ENCODE peak calls at places on chromosomes 13 and 19, in ten cellular contexts. One of them, this sample, is unnamed.

GRCh38 chr13:59356607-59357006 is 807.1 kb downstream of the DIAPH3 start:
- DNase-seq in B cell: no peak
- DNase-seq in astrocyte of the cerebellum: peak
- DNase-seq in CD4-positive, alpha-beta T cell: no peak
- DNase-seq in natural killer cell: no peak
- DNase-seq in H9: no peak
- DNase-seq in AG10803: peak
- DNase-seq in omental fat pad: no peak
- DNase-seq in mesothelial cell of epicardium: peak
- DNase-seq in cardiac muscle cell: peak
- DNase-seq in this sample: no peak

GRCh38 chr13:28268800-28269223 is 130.5 kb downstream of the PAN3 start:
- DNase-seq in natural killer cell: no peak
- DNase-seq in H9: no peak
- DNase-seq in CD4-positive, alpha-beta T cell: no peak
- DNase-seq in omental fat pad: no peak
- DNase-seq in astrocyte of the cerebellum: no peak
- DNase-seq in AG10803: no peak
- DNase-seq in cardiac muscle cell: no peak
- DNase-seq in mesothelial cell of epicardium: no peak
- DNase-seq in B cell: peak
- DNase-seq in this sample: no peak

GRCh38 chr13:32530841-32531253 is 7.7 kb downstream of the N4BP2L2 start:
- DNase-seq in astrocyte of the cerebellum: peak
- DNase-seq in B cell: peak
- DNase-seq in mesothelial cell of epicardium: no peak
- DNase-seq in CD4-positive, alpha-beta T cell: no peak
- DNase-seq in natural killer cell: no peak
- DNase-seq in cardiac muscle cell: peak
- DNase-seq in H9: no peak
- DNase-seq in AG10803: peak
- DNase-seq in omental fat pad: no peak
- DNase-seq in this sample: no peak

GRCh38 chr13:26695891-26696311 is 64.7 kb downstream of the GPR12 start:
- DNase-seq in AG10803: no peak
- DNase-seq in astrocyte of the cerebellum: no peak
- DNase-seq in omental fat pad: no peak
- DNase-seq in CD4-positive, alpha-beta T cell: no peak
- DNase-seq in natural killer cell: no peak
- DNase-seq in mesothelial cell of epicardium: no peak
- DNase-seq in H9: no peak
- DNase-seq in cardiac muscle cell: no peak
- DNase-seq in B cell: no peak
- DNase-seq in this sample: no peak

GRCh38 chr19:1503925-1504430 is 8.8 kb downstream of the ADAMTSL5 start:
- DNase-seq in CD4-positive, alpha-beta T cell: no peak
- DNase-seq in AG10803: no peak
- DNase-seq in mesothelial cell of epicardium: no peak
- DNase-seq in B cell: no peak
- DNase-seq in omental fat pad: no peak
- DNase-seq in natural killer cell: no peak
- DNase-seq in astrocyte of the cerebellum: no peak
- DNase-seq in cardiac muscle cell: no peak
- DNase-seq in H9: no peak
- DNase-seq in this sample: no peak

GRCh38 chr13:33537691-33538090 is 252.1 kb upstream of the STARD13 start:
- DNase-seq in B cell: no peak
- DNase-seq in H9: no peak
- DNase-seq in CD4-positive, alpha-beta T cell: no peak
- DNase-seq in AG10803: no peak
- DNase-seq in mesothelial cell of epicardium: no peak
- DNase-seq in astrocyte of the cerebellum: no peak
- DNase-seq in cardiac muscle cell: no peak
- DNase-seq in natural killer cell: no peak
- DNase-seq in omental fat pad: no peak
- DNase-seq in this sample: no peak

GRCh38 chr19:58356236-58356970 is 3.1 kb upstream of the A1BG start:
- DNase-seq in cardiac muscle cell: peak
- DNase-seq in astrocyte of the cerebellum: no peak
- DNase-seq in H9: no peak
- DNase-seq in natural killer cell: no peak
- DNase-seq in omental fat pad: no peak
- DNase-seq in AG10803: peak
- DNase-seq in mesothelial cell of epicardium: no peak
- DNase-seq in B cell: peak
- DNase-seq in CD4-positive, alpha-beta T cell: peak
- DNase-seq in this sample: no peak

GRCh38 chr13:45775401-45775963 is 73.4 kb downstream of the CBY2 start:
- DNase-seq in omental fat pad: no peak
- DNase-seq in CD4-positive, alpha-beta T cell: no peak
- DNase-seq in astrocyte of the cerebellum: no peak
- DNase-seq in cardiac muscle cell: no peak
- DNase-seq in natural killer cell: no peak
- DNase-seq in H9: no peak
- DNase-seq in B cell: no peak
- DNase-seq in mesothelial cell of epicardium: no peak
- DNase-seq in AG10803: no peak
- DNase-seq in this sample: no peak

GRCh38 chr19:5065717-5066116 is 96.8 kb downstream of the KDM4B start:
- DNase-seq in AG10803: no peak
- DNase-seq in H9: no peak
- DNase-seq in astrocyte of the cerebellum: no peak
- DNase-seq in cardiac muscle cell: no peak
- DNase-seq in CD4-positive, alpha-beta T cell: no peak
- DNase-seq in omental fat pad: no peak
- DNase-seq in mesothelial cell of epicardium: no peak
- DNase-seq in natural killer cell: no peak
- DNase-seq in B cell: no peak
- DNase-seq in this sample: no peak

GRCh38 chr13:95226932-95227718 is 74.1 kb downstream of the ABCC4 start:
- DNase-seq in B cell: no peak
- DNase-seq in H9: no peak
- DNase-seq in mesothelial cell of epicardium: no peak
- DNase-seq in cardiac muscle cell: no peak
- DNase-seq in omental fat pad: no peak
- DNase-seq in natural killer cell: no peak
- DNase-seq in AG10803: no peak
- DNase-seq in astrocyte of the cerebellum: no peak
- DNase-seq in CD4-positive, alpha-beta T cell: no peak
- DNase-seq in this sample: no peak

GRCh38 chr13:27131202-27131623 is 40.4 kb downstream of the USP12 start:
- DNase-seq in natural killer cell: peak
- DNase-seq in mesothelial cell of epicardium: no peak
- DNase-seq in astrocyte of the cerebellum: no peak
- DNase-seq in AG10803: no peak
- DNase-seq in omental fat pad: no peak
- DNase-seq in B cell: no peak
- DNase-seq in H9: peak
- DNase-seq in CD4-positive, alpha-beta T cell: peak
- DNase-seq in cardiac muscle cell: peak
- DNase-seq in this sample: no peak

GRCh38 chr13:20429682-20430081 is 96.0 kb downstream of the CRYL1 start:
- DNase-seq in CD4-positive, alpha-beta T cell: no peak
- DNase-seq in H9: no peak
- DNase-seq in natural killer cell: no peak
- DNase-seq in omental fat pad: no peak
- DNase-seq in astrocyte of the cerebellum: no peak
- DNase-seq in mesothelial cell of epicardium: no peak
- DNase-seq in cardiac muscle cell: no peak
- DNase-seq in B cell: no peak
- DNase-seq in AG10803: no peak
- DNase-seq in this sample: no peak
- TF ChIP-seq CTCF in CD4-positive, alpha-beta T cell: no peak
- TF ChIP-seq CTCF in H9: no peak
- TF ChIP-seq CTCF in natural killer cell: no peak
- TF ChIP-seq CTCF in omental fat pad: no peak
- TF ChIP-seq CTCF in astrocyte of the cerebellum: no peak
- TF ChIP-seq CTCF in mesothelial cell of epicardium: no peak
- TF ChIP-seq CTCF in cardiac muscle cell: no peak
- TF ChIP-seq CTCF in B cell: no peak
- TF ChIP-seq CTCF in AG10803: no peak
- TF ChIP-seq CTCF in this sample: no peak

GRCh38 chr13:78759704-78760103 is 100.7 kb upstream of the OBI1 start:
- DNase-seq in cardiac muscle cell: no peak
- DNase-seq in astrocyte of the cerebellum: no peak
- DNase-seq in CD4-positive, alpha-beta T cell: no peak
- DNase-seq in H9: no peak
- DNase-seq in omental fat pad: no peak
- DNase-seq in B cell: no peak
- DNase-seq in natural killer cell: no peak
- DNase-seq in AG10803: no peak
- DNase-seq in mesothelial cell of epicardium: no peak
- DNase-seq in this sample: no peak

GRCh38 chr13:78768950-78769349 is 110.0 kb upstream of the OBI1 start:
- DNase-seq in natural killer cell: no peak
- DNase-seq in B cell: no peak
- DNase-seq in cardiac muscle cell: no peak
- DNase-seq in mesothelial cell of epicardium: no peak
- DNase-seq in AG10803: no peak
- DNase-seq in astrocyte of the cerebellum: no peak
- DNase-seq in H9: no peak
- DNase-seq in omental fat pad: no peak
- DNase-seq in CD4-positive, alpha-beta T cell: no peak
- DNase-seq in this sample: no peak

GRCh38 chr13:78762825-78763224 is 103.9 kb upstream of the OBI1 start:
- DNase-seq in H9: no peak
- DNase-seq in astrocyte of the cerebellum: no peak
- DNase-seq in B cell: no peak
- DNase-seq in CD4-positive, alpha-beta T cell: no peak
- DNase-seq in omental fat pad: no peak
- DNase-seq in AG10803: no peak
- DNase-seq in natural killer cell: no peak
- DNase-seq in cardiac muscle cell: no peak
- DNase-seq in mesothelial cell of epicardium: no peak
- DNase-seq in this sample: no peak

GRCh38 chr13:78764665-78765064 is 105.7 kb upstream of the OBI1 start:
- DNase-seq in astrocyte of the cerebellum: no peak
- DNase-seq in B cell: no peak
- DNase-seq in AG10803: no peak
- DNase-seq in mesothelial cell of epicardium: no peak
- DNase-seq in cardiac muscle cell: no peak
- DNase-seq in omental fat pad: no peak
- DNase-seq in H9: peak
- DNase-seq in CD4-positive, alpha-beta T cell: no peak
- DNase-seq in natural killer cell: no peak
- DNase-seq in this sample: no peak
- TF ChIP-seq CTCF in astrocyte of the cerebellum: no peak
- TF ChIP-seq CTCF in B cell: no peak
- TF ChIP-seq CTCF in AG10803: no peak
- TF ChIP-seq CTCF in mesothelial cell of epicardium: no peak
- TF ChIP-seq CTCF in cardiac muscle cell: no peak
- TF ChIP-seq CTCF in omental fat pad: no peak
- TF ChIP-seq CTCF in H9: peak
- TF ChIP-seq CTCF in CD4-positive, alpha-beta T cell: no peak
- TF ChIP-seq CTCF in natural killer cell: no peak
- TF ChIP-seq CTCF in this sample: no peak

GRCh38 chr13:35840991-35841604 is 290.1 kb downstream of the DCLK1 start:
- DNase-seq in cardiac muscle cell: no peak
- DNase-seq in B cell: no peak
- DNase-seq in H9: no peak
- DNase-seq in mesothelial cell of epicardium: no peak
- DNase-seq in CD4-positive, alpha-beta T cell: no peak
- DNase-seq in astrocyte of the cerebellum: no peak
- DNase-seq in AG10803: peak
- DNase-seq in omental fat pad: no peak
- DNase-seq in natural killer cell: no peak
- DNase-seq in this sample: no peak
- TF ChIP-seq CTCF in cardiac muscle cell: no peak
- TF ChIP-seq CTCF in B cell: no peak
- TF ChIP-seq CTCF in H9: no peak
- TF ChIP-seq CTCF in mesothelial cell of epicardium: no peak
- TF ChIP-seq CTCF in CD4-positive, alpha-beta T cell: no peak
- TF ChIP-seq CTCF in astrocyte of the cerebellum: no peak
- TF ChIP-seq CTCF in AG10803: no peak
- TF ChIP-seq CTCF in omental fat pad: no peak
- TF ChIP-seq CTCF in natural killer cell: no peak
- TF ChIP-seq CTCF in this sample: no peak

GRCh38 chr19:19405919-19406877 is 723 bp downstream of the GATAD2A start:
- DNase-seq in mesothelial cell of epicardium: peak
- DNase-seq in omental fat pad: no peak
- DNase-seq in AG10803: peak
- DNase-seq in astrocyte of the cerebellum: peak
- DNase-seq in B cell: peak
- DNase-seq in CD4-positive, alpha-beta T cell: peak
- DNase-seq in natural killer cell: peak
- DNase-seq in cardiac muscle cell: peak
- DNase-seq in H9: peak
- DNase-seq in this sample: peak

GRCh38 chr19:19407640-19407933 is 2.1 kb downstream of the GATAD2A start:
- DNase-seq in B cell: no peak
- DNase-seq in astrocyte of the cerebellum: no peak
- DNase-seq in mesothelial cell of epicardium: no peak
- DNase-seq in AG10803: no peak
- DNase-seq in cardiac muscle cell: no peak
- DNase-seq in natural killer cell: no peak
- DNase-seq in CD4-positive, alpha-beta T cell: no peak
- DNase-seq in omental fat pad: no peak
- DNase-seq in H9: no peak
- DNase-seq in this sample: no peak

GRCh38 chr19:19404879-19405860 is at the start of gene GATAD2A:
- DNase-seq in B cell: peak
- DNase-seq in astrocyte of the cerebellum: peak
- DNase-seq in mesothelial cell of epicardium: peak
- DNase-seq in natural killer cell: peak
- DNase-seq in omental fat pad: peak
- DNase-seq in cardiac muscle cell: peak
- DNase-seq in AG10803: peak
- DNase-seq in H9: peak
- DNase-seq in CD4-positive, alpha-beta T cell: peak
- DNase-seq in this sample: peak

GRCh38 chr19:19409235-19410030 is 4.0 kb downstream of the GATAD2A start:
- DNase-seq in mesothelial cell of epicardium: no peak
- DNase-seq in CD4-positive, alpha-beta T cell: no peak
- DNase-seq in H9: no peak
- DNase-seq in AG10803: no peak
- DNase-seq in natural killer cell: no peak
- DNase-seq in astrocyte of the cerebellum: no peak
- DNase-seq in omental fat pad: no peak
- DNase-seq in cardiac muscle cell: no peak
- DNase-seq in B cell: no peak
- DNase-seq in this sample: no peak

DNA sequence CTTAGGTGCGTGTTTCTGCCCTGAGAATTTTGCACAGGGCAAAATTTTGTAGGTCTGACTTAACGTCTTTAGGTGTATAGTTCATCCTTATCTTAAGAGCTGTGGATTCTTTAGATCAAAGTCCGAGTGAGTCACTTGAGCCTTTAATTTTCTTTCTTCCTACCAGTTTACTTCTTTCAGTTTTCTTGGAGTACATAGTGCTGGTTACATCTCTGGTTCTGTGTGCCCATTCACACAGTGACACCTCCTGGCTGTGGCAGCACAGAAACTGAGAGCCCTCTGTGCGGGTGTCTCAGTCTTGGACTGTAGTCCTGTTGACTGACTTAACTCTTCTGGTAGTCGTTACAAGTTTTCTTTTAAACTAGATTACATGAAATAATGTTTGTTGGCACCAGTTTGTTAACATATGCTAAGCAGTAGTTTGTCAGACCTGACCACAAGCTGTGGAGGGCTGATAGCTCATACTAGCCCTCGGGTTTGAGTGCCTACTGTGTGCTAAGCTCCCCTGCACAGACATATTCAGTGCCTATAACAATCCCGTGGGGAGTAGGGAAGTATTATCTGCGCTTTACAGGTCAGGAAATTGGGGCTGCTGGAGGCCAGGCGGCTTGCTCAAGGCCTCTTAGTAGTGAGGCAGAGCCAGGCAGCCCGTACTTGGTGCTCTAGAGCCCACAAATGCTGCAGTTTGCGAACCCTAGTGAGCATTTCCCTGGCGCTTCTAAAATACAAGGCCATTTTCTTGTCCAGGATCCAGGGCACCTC is 1.6 kb downstream of the GATAD2A start:
- DNase-seq in omental fat pad: no peak
- DNase-seq in astrocyte of the cerebellum: no peak
- DNase-seq in cardiac muscle cell: peak
- DNase-seq in AG10803: peak
- DNase-seq in B cell: no peak
- DNase-seq in mesothelial cell of epicardium: no peak
- DNase-seq in H9: no peak
- DNase-seq in natural killer cell: peak
- DNase-seq in CD4-positive, alpha-beta T cell: peak
- DNase-seq in this sample: peak
- TF ChIP-seq CTCF in omental fat pad: no peak
- TF ChIP-seq CTCF in astrocyte of the cerebellum: peak
- TF ChIP-seq CTCF in cardiac muscle cell: peak
- TF ChIP-seq CTCF in AG10803: peak
- TF ChIP-seq CTCF in B cell: peak
- TF ChIP-seq CTCF in mesothelial cell of epicardium: no peak
- TF ChIP-seq CTCF in H9: no peak
- TF ChIP-seq CTCF in natural killer cell: peak
- TF ChIP-seq CTCF in CD4-positive, alpha-beta T cell: peak
- TF ChIP-seq CTCF in this sample: no peak

This sample was measured in endothelial cell.